ENCODE peak calls at places on chromosome 12, in six cellular contexts. One of them, this sample, is unnamed.

GRCh38 chr12:94481734-94482133 is 22.1 kb upstream of the CEP83 start:
- DNase-seq in neuronal stem cell: no peak
- DNase-seq in upper lobe of right lung: no peak
- DNase-seq in stomach: no peak
- DNase-seq in HepG2: no peak
- DNase-seq in dorsolateral prefrontal cortex: no peak
- DNase-seq in this sample: no peak

GRCh38 chr12:124411291-124411878 is 116.5 kb downstream of the RFLNA start:
- DNase-seq in neuronal stem cell: no peak
- DNase-seq in upper lobe of right lung: no peak
- DNase-seq in stomach: no peak
- DNase-seq in HepG2: no peak
- DNase-seq in dorsolateral prefrontal cortex: no peak
- DNase-seq in this sample: no peak

GRCh38 chr12:92769124-92769901 is 66.5 kb downstream of the PLEKHG7 start:
- DNase-seq in neuronal stem cell: no peak
- DNase-seq in upper lobe of right lung: no peak
- DNase-seq in stomach: no peak
- DNase-seq in HepG2: no peak
- DNase-seq in dorsolateral prefrontal cortex: no peak
- DNase-seq in this sample: no peak

GRCh38 chr12:82350161-82350560 is 8.0 kb downstream of the CCDC59 start:
- DNase-seq in neuronal stem cell: no peak
- DNase-seq in upper lobe of right lung: no peak
- DNase-seq in stomach: no peak
- DNase-seq in HepG2: no peak
- DNase-seq in dorsolateral prefrontal cortex: no peak
- DNase-seq in this sample: no peak

GRCh38 chr12:116009805-116010204 is 267.7 kb downstream of the MED13L start:
- DNase-seq in neuronal stem cell: no peak
- DNase-seq in upper lobe of right lung: no peak
- DNase-seq in stomach: no peak
- DNase-seq in HepG2: peak; percentile 4
- DNase-seq in dorsolateral prefrontal cortex: no peak
- DNase-seq in this sample: no peak

GRCh38 chr12:80472912-80473500 is 29.0 kb downstream of the PTPRQ start:
- DNase-seq in neuronal stem cell: peak; percentile 6
- DNase-seq in upper lobe of right lung: no peak
- DNase-seq in stomach: no peak
- DNase-seq in HepG2: peak; percentile 35
- DNase-seq in dorsolateral prefrontal cortex: no peak
- DNase-seq in this sample: peak; percentile 7

GRCh38 chr12:48285751-48286650 is 64.7 kb downstream of the ZNF641 start:
- DNase-seq in neuronal stem cell: no peak
- DNase-seq in upper lobe of right lung: no peak
- DNase-seq in stomach: no peak
- DNase-seq in HepG2: no peak
- DNase-seq in dorsolateral prefrontal cortex: no peak
- DNase-seq in this sample: no peak

GRCh38 chr12:13504074-13504473 is 307.5 kb downstream of the EMP1 start:
- DNase-seq in neuronal stem cell: no peak
- DNase-seq in upper lobe of right lung: no peak
- DNase-seq in stomach: no peak
- DNase-seq in HepG2: no peak
- DNase-seq in dorsolateral prefrontal cortex: no peak
- DNase-seq in this sample: no peak

GRCh38 chr12:96457191-96457930 is 32.0 kb upstream of the CFAP54 start:
- DNase-seq in neuronal stem cell: no peak
- DNase-seq in upper lobe of right lung: no peak
- DNase-seq in stomach: no peak
- DNase-seq in HepG2: no peak
- DNase-seq in dorsolateral prefrontal cortex: no peak
- DNase-seq in this sample: no peak

GRCh38 chr12:111441107-111441928 is 35.6 kb downstream of the SH2B3 start:
- DNase-seq in neuronal stem cell: no peak
- DNase-seq in upper lobe of right lung: peak; percentile 10
- DNase-seq in stomach: no peak
- DNase-seq in HepG2: no peak
- DNase-seq in dorsolateral prefrontal cortex: no peak
- DNase-seq in this sample: no peak

GRCh38 chr12:19639781-19640180 is 200.5 kb downstream of the AEBP2 start:
- DNase-seq in neuronal stem cell: no peak
- DNase-seq in upper lobe of right lung: no peak
- DNase-seq in stomach: no peak
- DNase-seq in HepG2: no peak
- DNase-seq in dorsolateral prefrontal cortex: no peak
- DNase-seq in this sample: no peak

GRCh38 chr12:55935742-55936151 is 4.8 kb downstream of the DGKA start:
- DNase-seq in neuronal stem cell: no peak
- DNase-seq in upper lobe of right lung: peak; percentile 66
- DNase-seq in stomach: no peak
- DNase-seq in HepG2: no peak
- DNase-seq in dorsolateral prefrontal cortex: no peak
- DNase-seq in this sample: no peak

GRCh38 chr12:53498235-53498630 is 1.0 kb downstream of the MAP3K12 start:
- DNase-seq in neuronal stem cell: no peak
- DNase-seq in upper lobe of right lung: no peak
- DNase-seq in stomach: no peak
- DNase-seq in HepG2: no peak
- DNase-seq in dorsolateral prefrontal cortex: no peak
- DNase-seq in this sample: no peak
- H3K27ac ChIP-seq in neuronal stem cell: peak overlapping the region; percentile 12
- H3K27ac ChIP-seq in upper lobe of right lung: no peak overlapping the region
- H3K27ac ChIP-seq in stomach: no peak overlapping the region
- H3K27ac ChIP-seq in HepG2: no peak overlapping the region
- H3K27ac ChIP-seq in dorsolateral prefrontal cortex: peak overlapping the region; percentile 20
- H3K27ac ChIP-seq in this sample: no peak overlapping the region

GRCh38 chr12:53096761-53097160 is 706 bp upstream of the IGFBP6 start:
- DNase-seq in neuronal stem cell: no peak
- DNase-seq in upper lobe of right lung: no peak
- DNase-seq in stomach: peak; percentile 21
- DNase-seq in HepG2: no peak
- DNase-seq in dorsolateral prefrontal cortex: no peak
- DNase-seq in this sample: no peak
- H3K4me3 ChIP-seq in neuronal stem cell: peak overlapping the region; percentile 65
- H3K4me3 ChIP-seq in upper lobe of right lung: peak overlapping the region; percentile 58
- H3K4me3 ChIP-seq in stomach: peak overlapping the region; percentile 56
- H3K4me3 ChIP-seq in HepG2: peak overlapping the region; percentile 90
- H3K4me3 ChIP-seq in dorsolateral prefrontal cortex: peak overlapping the region; percentile 60
- H3K4me3 ChIP-seq in this sample: no peak overlapping the region

GRCh38 chr12:559907-560455 is 100.2 kb downstream of the B4GALNT3 start:
- DNase-seq in neuronal stem cell: no peak
- DNase-seq in upper lobe of right lung: no peak
- DNase-seq in stomach: no peak
- DNase-seq in HepG2: no peak
- DNase-seq in dorsolateral prefrontal cortex: no peak
- DNase-seq in this sample: no peak
- H3K27me3 ChIP-seq in neuronal stem cell: no peaks in the 10 kb centered on the region
- H3K27me3 ChIP-seq in upper lobe of right lung: no peaks in the 10 kb centered on the region
- H3K27me3 ChIP-seq in stomach: no peaks in the 10 kb centered on the region
- H3K27me3 ChIP-seq in HepG2: peaks cover 6% of the 10 kb centered on the region
- H3K27me3 ChIP-seq in dorsolateral prefrontal cortex: no peaks in the 10 kb centered on the region
- H3K27me3 ChIP-seq in this sample: no peaks in the 10 kb centered on the region

GRCh38 chr12:6551496-6552139 is 4.2 kb downstream of the IFFO1 start:
- DNase-seq in neuronal stem cell: no peak
- DNase-seq in upper lobe of right lung: no peak
- DNase-seq in stomach: no peak
- DNase-seq in HepG2: no peak
- DNase-seq in dorsolateral prefrontal cortex: no peak
- DNase-seq in this sample: no peak
- H3K27ac ChIP-seq in neuronal stem cell: no peak overlapping the region
- H3K27ac ChIP-seq in upper lobe of right lung: peak overlapping the region; percentile 73
- H3K27ac ChIP-seq in stomach: peak overlapping the region; percentile 71
- H3K27ac ChIP-seq in HepG2: no peak overlapping the region
- H3K27ac ChIP-seq in dorsolateral prefrontal cortex: peak overlapping the region; percentile 87
- H3K27ac ChIP-seq in this sample: no peak overlapping the region

GRCh38 chr12:56989866-56990610 is 16.3 kb downstream of the ZBTB39 start:
- DNase-seq in neuronal stem cell: no peak
- DNase-seq in upper lobe of right lung: no peak
- DNase-seq in stomach: no peak
- DNase-seq in HepG2: no peak
- DNase-seq in dorsolateral prefrontal cortex: no peak
- DNase-seq in this sample: no peak

GRCh38 chr12:56988207-56988739 is 18.1 kb downstream of the ZBTB39 start:
- DNase-seq in neuronal stem cell: no peak
- DNase-seq in upper lobe of right lung: no peak
- DNase-seq in stomach: no peak
- DNase-seq in HepG2: no peak
- DNase-seq in dorsolateral prefrontal cortex: no peak
- DNase-seq in this sample: no peak

GRCh38 chr12:56993346-56993745 is 13.0 kb downstream of the ZBTB39 start:
- DNase-seq in neuronal stem cell: no peak
- DNase-seq in upper lobe of right lung: no peak
- DNase-seq in stomach: no peak
- DNase-seq in HepG2: no peak
- DNase-seq in dorsolateral prefrontal cortex: no peak
- DNase-seq in this sample: no peak

GRCh38 chr12:56991319-56991906 is 14.9 kb downstream of the ZBTB39 start:
- DNase-seq in neuronal stem cell: no peak
- DNase-seq in upper lobe of right lung: no peak
- DNase-seq in stomach: no peak
- DNase-seq in HepG2: no peak
- DNase-seq in dorsolateral prefrontal cortex: no peak
- DNase-seq in this sample: no peak

DNA sequence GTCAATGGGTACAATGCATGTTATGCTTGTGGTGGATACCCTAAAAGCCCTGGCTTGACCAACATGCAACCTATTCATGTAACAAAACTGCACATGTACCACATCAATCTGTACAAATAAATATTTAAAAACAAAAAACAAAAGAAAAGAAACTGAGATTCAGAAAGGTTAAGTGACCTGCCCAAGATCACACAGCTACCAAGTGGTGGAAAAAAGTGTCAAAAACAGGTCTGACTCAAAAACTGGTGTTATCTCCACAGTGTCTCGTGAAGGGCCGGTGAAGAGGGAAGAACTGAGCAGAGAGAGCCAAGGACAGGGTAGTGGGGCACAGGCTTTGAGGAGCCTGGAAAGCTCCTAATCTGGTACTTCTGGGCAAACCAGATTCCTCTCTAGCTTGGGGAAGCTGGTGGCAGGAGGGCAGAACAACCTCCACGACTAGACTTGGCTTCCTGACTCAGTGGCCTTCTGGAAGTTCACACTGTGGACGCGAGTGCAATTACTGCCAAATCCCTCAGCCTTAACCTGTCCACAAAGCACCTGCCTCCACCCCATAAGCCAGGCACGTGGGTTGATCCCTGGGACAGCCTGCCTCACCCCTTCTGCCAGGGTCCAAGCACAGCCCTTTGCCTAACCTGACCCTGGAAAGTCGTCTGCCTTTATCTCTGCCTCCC is 15.6 kb downstream of the ZBTB39 start:
- DNase-seq in neuronal stem cell: no peak
- DNase-seq in upper lobe of right lung: no peak
- DNase-seq in stomach: no peak
- DNase-seq in HepG2: no peak
- DNase-seq in dorsolateral prefrontal cortex: no peak
- DNase-seq in this sample: no peak
- H3K4me3 ChIP-seq in neuronal stem cell: no peak overlapping the region
- H3K4me3 ChIP-seq in upper lobe of right lung: no peak overlapping the region
- H3K4me3 ChIP-seq in stomach: no peak overlapping the region
- H3K4me3 ChIP-seq in HepG2: no peak overlapping the region
- H3K4me3 ChIP-seq in dorsolateral prefrontal cortex: no peak overlapping the region
- H3K4me3 ChIP-seq in this sample: no peak overlapping the region

DNA sequence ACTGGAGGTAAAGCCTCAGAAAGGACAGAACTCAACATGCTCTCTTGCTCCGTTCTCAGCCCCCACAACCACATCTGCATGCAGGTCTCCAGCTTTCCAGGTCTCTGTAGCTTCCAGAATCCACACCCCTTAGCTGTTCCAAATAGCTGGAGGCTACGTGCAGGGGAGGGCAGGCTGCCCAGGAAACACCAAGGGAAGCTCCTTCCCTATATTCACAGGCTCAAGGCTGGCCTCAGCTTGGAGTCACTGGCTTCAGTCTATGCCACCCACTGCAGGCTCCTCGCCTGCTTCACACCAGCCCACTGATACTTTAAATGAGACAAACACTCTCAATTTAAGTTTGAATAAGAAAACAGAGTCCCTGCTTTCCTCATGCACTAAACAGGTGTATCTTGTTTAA is 73.3 kb downstream of the ASCL4 start:
- DNase-seq in neuronal stem cell: no peak
- DNase-seq in upper lobe of right lung: no peak
- DNase-seq in stomach: no peak
- DNase-seq in HepG2: no peak
- DNase-seq in dorsolateral prefrontal cortex: no peak
- DNase-seq in this sample: no peak
- H3K27me3 ChIP-seq in neuronal stem cell: peaks cover 18% of the 10 kb centered on the region
- H3K27me3 ChIP-seq in upper lobe of right lung: peaks cover 48% of the 10 kb centered on the region
- H3K27me3 ChIP-seq in stomach: peaks cover 8% of the 10 kb centered on the region
- H3K27me3 ChIP-seq in HepG2: peaks cover 36% of the 10 kb centered on the region
- H3K27me3 ChIP-seq in dorsolateral prefrontal cortex: peaks cover 44% of the 10 kb centered on the region
- H3K27me3 ChIP-seq in this sample: peaks cover 14% of the 10 kb centered on the region

GRCh38 chr12:46560078-46560477 is 187.5 kb upstream of the SLC38A2 start:
- DNase-seq in neuronal stem cell: no peak
- DNase-seq in upper lobe of right lung: no peak
- DNase-seq in stomach: no peak
- DNase-seq in HepG2: peak; percentile 15
- DNase-seq in dorsolateral prefrontal cortex: no peak
- DNase-seq in this sample: no peak
- H3K27ac ChIP-seq in neuronal stem cell: no peak overlapping the region
- H3K27ac ChIP-seq in upper lobe of right lung: no peak overlapping the region
- H3K27ac ChIP-seq in stomach: no peak overlapping the region
- H3K27ac ChIP-seq in HepG2: no peak overlapping the region
- H3K27ac ChIP-seq in dorsolateral prefrontal cortex: no peak overlapping the region
- H3K27ac ChIP-seq in this sample: no peak overlapping the region

DNA sequence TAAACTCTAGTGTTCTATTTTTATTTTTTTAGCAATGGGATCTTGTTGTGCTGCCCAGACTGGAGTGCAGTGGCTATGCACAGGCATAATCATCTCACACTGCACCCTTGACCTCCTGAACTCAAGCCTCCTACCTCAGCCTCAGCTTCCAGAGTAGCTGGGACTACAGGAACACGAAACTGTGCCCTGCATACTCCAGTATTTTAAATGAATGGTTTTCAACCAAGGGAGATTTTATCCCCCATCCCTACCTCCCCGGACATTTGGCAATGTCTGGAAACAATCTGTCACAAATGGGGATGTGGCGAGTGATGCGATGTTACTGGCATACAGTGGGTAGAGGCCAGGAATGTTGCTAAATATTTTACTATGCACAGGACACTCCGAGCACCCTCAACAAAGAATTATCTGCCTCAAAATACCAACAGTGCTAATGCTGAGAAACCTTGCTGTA is 2.1 kb downstream of the CBX5 start:
- DNase-seq in neuronal stem cell: no peak
- DNase-seq in upper lobe of right lung: no peak
- DNase-seq in stomach: no peak
- DNase-seq in HepG2: no peak
- DNase-seq in dorsolateral prefrontal cortex: no peak
- DNase-seq in this sample: peak; percentile 20
- H3K4me3 ChIP-seq in neuronal stem cell: peak overlapping the region; percentile 40
- H3K4me3 ChIP-seq in upper lobe of right lung: peak overlapping the region; percentile 95
- H3K4me3 ChIP-seq in stomach: no peak overlapping the region
- H3K4me3 ChIP-seq in HepG2: peak overlapping the region; percentile 79
- H3K4me3 ChIP-seq in dorsolateral prefrontal cortex: no peak overlapping the region
- H3K4me3 ChIP-seq in this sample: no peak overlapping the region